ENCODE peak calls at places on chromosomes 12 and 14, in ten cellular contexts. E is spleen; N is neural progenitor cell; J is IMR-90; C is colonic mucosa; Y is ovary; Q is astrocyte of the spinal cord; B is CD8-positive, alpha-beta T cell; I is BJ; K is fibroblast of mammary gland. L is an unnamed sample.

GRCh38 chr12:65082411-65082810 is 38.7 kb downstream of the WIF1 start:
- DNase-seq in E (no peak), N (no peak), J (no peak), C (no peak), Y (no peak), Q (no peak), B (no peak), I (no peak), K (no peak), L (no peak)

GRCh38 chr12:51098611-51099010 is 15.2 kb upstream of the CSRNP2 start:
- DNase-seq in E (no peak), N (no peak), J (peak; percentile 37), C (no peak), Y (no peak), Q (no peak), B (no peak), I (no peak), K (peak; percentile 84), L (no peak)

GRCh38 chr14:61192970-61193369 is 88.2 kb downstream of the TMEM30B start:
- DNase-seq in E (no peak), N (no peak), J (peak; percentile 58), C (no peak), Y (no peak), Q (no peak), B (no peak), I (peak; percentile 44), K (peak; percentile 76), L (no peak)

GRCh38 chr12:64220046-64220445 is 2.0 kb downstream of the KICS2 start:
- DNase-seq in E (no peak), N (no peak), J (no peak), C (no peak), Y (no peak), Q (no peak), B (no peak), I (no peak), K (no peak), L (no peak)

GRCh38 chr14:93007225-93007997 is 84.5 kb downstream of the CHGA start:
- DNase-seq in E (no peak), N (no peak), J (peak; percentile 76), C (peak; percentile 56), Y (no peak), Q (peak; percentile 80), B (no peak), I (no peak), K (peak; percentile 89), L (peak; percentile 35)

GRCh38 chr12:6773662-6774351 is 1.5 kb downstream of the LAG3 start:
- DNase-seq in E (no peak), N (peak; percentile 66), J (no peak), C (peak; percentile 40), Y (peak; percentile 20), Q (no peak), B (no peak), I (no peak), K (no peak), L (no peak)

GRCh38 chr12:111276189-111276588 is 92.7 kb downstream of the PHETA1 start:
- DNase-seq in E (no peak), N (no peak), J (peak; percentile 5), C (no peak), Y (no peak), Q (no peak), B (no peak), I (no peak), K (peak; percentile 46), L (no peak)

GRCh38 chr12:90543393-90543792 is 411.6 kb downstream of the CCER1 start:
- DNase-seq in E (no peak), N (no peak), J (peak; percentile 44), C (no peak), Y (no peak), Q (peak; percentile 31), B (no peak), I (no peak), K (peak; percentile 17), L (no peak)

GRCh38 chr12:96587691-96588090 is 98.3 kb downstream of the CFAP54 start:
- DNase-seq in E (no peak), N (no peak), J (peak; percentile 22), C (no peak), Y (no peak), Q (peak; percentile 57), B (no peak), I (no peak), K (peak; percentile 71), L (no peak)

GRCh38 chr12:2382391-2383155 is 329.8 kb downstream of the CACNA1C start:
- DNase-seq in E (no peak), N (no peak), J (peak; percentile 51), C (no peak), Y (no peak), Q (no peak), B (no peak), I (no peak), K (peak; percentile 67), L (no peak)

GRCh38 chr12:96495155-96495554 is 5.8 kb downstream of the CFAP54 start:
- DNase-seq in E (no peak), N (no peak), J (no peak), C (no peak), Y (no peak), Q (no peak), B (no peak), I (no peak), K (no peak), L (no peak)

GRCh38 chr12:109951136-109951535 is 45.0 kb downstream of the GIT2 start:
- DNase-seq in E (no peak), N (no peak), J (peak; percentile 96), C (no peak), Y (no peak), Q (peak; percentile 89), B (no peak), I (peak; percentile 89), K (peak; percentile 90), L (peak; percentile 71)

GRCh38 chr12:94100990-94101901 is 47.1 kb upstream of the PLXNC1 start:
- DNase-seq in E (peak; percentile 94), N (peak; percentile 87), J (peak; percentile 58), C (peak; percentile 73), Y (peak; percentile 64), Q (peak; percentile 73), B (peak; percentile 72), I (no peak), K (peak; percentile 58), L (no peak)

GRCh38 chr14:99946652-99947489 is 118.4 kb upstream of the EVL start:
- DNase-seq in E (no peak), N (peak; percentile 64), J (no peak), C (peak; percentile 38), Y (peak; percentile 31), Q (no peak), B (peak; percentile 43), I (no peak), K (no peak), L (no peak)

GRCh38 chr12:121120989-121121755 is 11.5 kb upstream of the P2RX7 start:
- DNase-seq in E (no peak), N (no peak), J (no peak), C (no peak), Y (no peak), Q (no peak), B (no peak), I (no peak), K (no peak), L (no peak)

DNA sequence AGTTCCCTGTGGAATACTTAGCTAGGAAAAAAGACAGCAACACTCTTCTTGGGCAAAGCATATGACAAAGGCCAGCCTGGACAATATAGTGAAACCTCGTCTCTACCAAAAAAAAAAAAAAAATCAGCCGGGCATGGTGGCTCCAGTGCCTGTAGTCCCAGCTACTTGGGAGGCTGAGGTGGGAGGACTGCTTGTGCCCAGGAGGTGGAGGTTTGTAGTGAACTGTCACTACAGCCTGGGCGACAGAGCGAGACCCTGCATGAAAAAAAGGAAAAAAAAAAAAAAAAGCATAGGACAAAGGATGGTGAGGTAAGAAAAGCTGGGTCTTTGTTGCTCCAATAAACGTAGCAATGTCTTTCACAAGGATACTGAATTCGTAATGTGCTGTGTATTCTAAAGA is 1.1 kb downstream of the TXNDC16 start:
- DNase-seq in E (no peak), N (no peak), J (no peak), C (no peak), Y (no peak), Q (no peak), B (no peak), I (no peak), K (no peak), L (no peak)
- H3K4me3 ChIP-seq in E (peak overlapping the region; percentile 80), N (peak overlapping the region; percentile 71), J (no peak overlapping the region), C (peak overlapping the region; percentile 72), Y (peak overlapping the region; percentile 61), Q (no peak overlapping the region), B (peak overlapping the region; percentile 71), I (no peak overlapping the region), K (no peak overlapping the region), L (no peak overlapping the region)

GRCh38 chr12:66903782-66904396 is 225.0 kb upstream of the GRIP1 start:
- DNase-seq in E (no peak), N (no peak), J (no peak), C (no peak), Y (no peak), Q (no peak), B (no peak), I (no peak), K (no peak), L (no peak)
- TF ChIP-seq CTCF in E (no peak), N (peak; percentile 11), J (no peak), C (no peak), Y (no peak), Q (no peak), B (no peak), I (no peak), K (no peak), L (no peak)

GRCh38 chr12:79934309-79935020 is 432 bp downstream of the PPP1R12A start:
- DNase-seq in E (peak; percentile 94), N (no peak), J (peak; percentile 36), C (peak; percentile 51), Y (peak; percentile 47), Q (no peak), B (peak; percentile 11), I (no peak), K (peak; percentile 37), L (no peak)

GRCh38 chr12:79935021-79935623 is at the start of gene PPP1R12A:
- DNase-seq in E (peak; percentile 99), N (peak; percentile 98), J (peak; percentile 97), C (peak; percentile 96), Y (peak; percentile 96), Q (peak; percentile 99), B (peak; percentile 93), I (peak; percentile 82), K (peak; percentile 95), L (peak; percentile 89)

GRCh38 chr12:79933580-79934264 is 1.2 kb downstream of the PPP1R12A start:
- DNase-seq in E (no peak), N (peak; percentile 32), J (peak; percentile 6), C (peak; percentile 32), Y (no peak), Q (peak; percentile 39), B (no peak), I (no peak), K (peak; percentile 24), L (no peak)

GRCh38 chr12:79932393-79932792 is 2.5 kb downstream of the PPP1R12A start:
- DNase-seq in E (no peak), N (no peak), J (no peak), C (no peak), Y (no peak), Q (no peak), B (no peak), I (no peak), K (no peak), L (no peak)

GRCh38 chr12:79933043-79933442 is 1.9 kb downstream of the PPP1R12A start:
- DNase-seq in E (no peak), N (no peak), J (no peak), C (no peak), Y (no peak), Q (no peak), B (no peak), I (no peak), K (no peak), L (no peak)
- H3K4me3 ChIP-seq in E (peak overlapping the region; percentile 92), N (peak overlapping the region; percentile 92), J (peak overlapping the region; percentile 93), C (peak overlapping the region; percentile 76), Y (peak overlapping the region; percentile 85), Q (peak overlapping the region; percentile 91), B (peak overlapping the region; percentile 84), I (peak overlapping the region; percentile 100), K (peak overlapping the region; percentile 97), L (peak overlapping the region; percentile 98)

GRCh38 chr12:19893514-19893913 is 454.2 kb downstream of the AEBP2 start:
- DNase-seq in E (no peak), N (no peak), J (peak; percentile 54), C (no peak), Y (no peak), Q (peak; percentile 52), B (no peak), I (no peak), K (peak; percentile 71), L (no peak)
- TF ChIP-seq CTCF in E (no peak), N (no peak), J (peak; percentile 52), C (no peak), Y (no peak), Q (peak; percentile 43), B (no peak), I (peak; percentile 39), K (peak; percentile 47), L (peak; percentile 55)

L was measured in AG09309.